ENCODE peak calls at places on chromosome 11, in five cellular contexts. Y, H, E, O and B are unnamed samples.

GRCh38 chr11:10233581-10233980 is 60.4 kb downstream of the SBF2 start:
- DNase-seq in Y (peak; percentile 53), O (no peak), E (peak; percentile 58), H (no peak), B (peak; percentile 39)

GRCh38 chr11:11977206-11977938 is 31.1 kb downstream of the DKK3 start:
- DNase-seq in H (no peak), Y (peak; percentile 89), O (peak; percentile 76), E (peak; percentile 43), B (peak; percentile 45)

GRCh38 chr11:122102426-122102825 is 13.6 kb downstream of the BLID start:
- DNase-seq in E (no peak), O (no peak), Y (no peak), H (no peak), B (no peak)

GRCh38 chr11:96426356-96427103 is 36.7 kb downstream of the JRKL start:
- DNase-seq in O (peak; percentile 47), H (peak; percentile 28), Y (peak; percentile 58), E (peak; percentile 56), B (peak; percentile 19)

GRCh38 chr11:77384584-77384983 is 83.1 kb upstream of the GDPD4 start:
- DNase-seq in O (no peak), Y (no peak), H (no peak), E (no peak), B (no peak)

GRCh38 chr11:104078250-104078649 is 41.8 kb downstream of the DDI1 start:
- DNase-seq in Y (no peak), O (no peak), E (no peak), H (no peak), B (no peak)

GRCh38 chr11:70398834-70399680 is 728 bp downstream of the CTTN start:
- DNase-seq in E (no peak), O (peak; percentile 14), H (peak; percentile 41), Y (no peak), B (no peak)

GRCh38 chr11:6608726-6609501 is 3.1 kb downstream of the TAF10 start:
- DNase-seq in H (no peak), E (no peak), Y (no peak), O (no peak), B (no peak)

GRCh38 chr11:68810164-68810563 is 31.6 kb downstream of the CPT1A start:
- DNase-seq in H (no peak), Y (no peak), O (no peak), E (no peak), B (no peak)

GRCh38 chr11:128735935-128736610 is 42.2 kb downstream of the FLI1 start:
- DNase-seq in O (no peak), E (no peak), H (peak; percentile 50), Y (no peak), B (no peak)

GRCh38 chr11:65581928-65582327 is 6.1 kb downstream of the EHBP1L1 start:
- DNase-seq in Y (no peak), O (no peak), E (no peak), H (no peak), B (no peak)

GRCh38 chr11:46050065-46050464 is 71.2 kb downstream of the PHF21A start:
- DNase-seq in Y (peak; percentile 72), H (no peak), O (peak; percentile 2), E (no peak), B (peak; percentile 10)

GRCh38 chr11:117833401-117833891 is 8.9 kb upstream of the FXYD2 start:
- DNase-seq in E (peak; percentile 93), H (no peak), O (peak; percentile 89), Y (no peak), B (no peak)

GRCh38 chr11:63880031-63880841 is 36.7 kb downstream of the RCOR2 start:
- DNase-seq in H (no peak), Y (peak; percentile 84), O (no peak), E (no peak), B (no peak)

GRCh38 chr11:57781529-57781943 is 19.9 kb downstream of the CTNND1 start:
- DNase-seq in Y (no peak), O (peak; percentile 41), E (peak; percentile 99), H (no peak), B (peak; percentile 93)

GRCh38 chr11:77619576-77620198 is 17.9 kb downstream of the CLNS1A start:
- DNase-seq in H (no peak), Y (peak; percentile 17), E (peak; percentile 56), O (peak; percentile 69), B (peak; percentile 44)

GRCh38 chr11:72614381-72614780 is 59.8 kb downstream of the PDE2A start:
- DNase-seq in E (no peak), O (no peak), Y (no peak), H (no peak), B (no peak)

GRCh38 chr11:10930224-10930960 is 72.5 kb upstream of the ZBED5 start:
- DNase-seq in Y (peak; percentile 27), H (peak; percentile 41), O (peak; percentile 75), E (no peak), B (no peak)

GRCh38 chr11:35856756-35857155 is 87.1 kb upstream of the LDLRAD3 start:
- DNase-seq in Y (no peak), E (no peak), H (no peak), O (no peak), B (no peak)

GRCh38 chr11:66950113-66950535 is 8.1 kb downstream of the PC start:
- DNase-seq in H (peak; percentile 69), Y (peak; percentile 70), O (peak; percentile 97), E (peak; percentile 99), B (peak; percentile 90)

GRCh38 chr11:60377737-60378136 is 595 bp upstream of the MS4A7 start:
- DNase-seq in E (no peak), H (no peak), O (no peak), Y (no peak), B (no peak)

GRCh38 chr11:46677991-46678740 is 22.3 kb downstream of the ARHGAP1 start:
- DNase-seq in Y (no peak), H (no peak), O (no peak), E (no peak), B (no peak)

GRCh38 chr11:44632466-44633123 is 67.1 kb downstream of the CD82 start:
- DNase-seq in E (no peak), O (no peak), H (peak; percentile 65), Y (peak; percentile 60), B (peak; percentile 45)

GRCh38 chr11:61958590-61958989 is 8.4 kb downstream of the BEST1 start:
- DNase-seq in H (no peak), O (peak; percentile 27), E (no peak), Y (no peak), B (no peak)

GRCh38 chr11:13868710-13869403 is 93.7 kb upstream of the SPON1 start:
- DNase-seq in H (peak; percentile 30), Y (no peak), O (peak; percentile 74), E (no peak), B (peak; percentile 68)

GRCh38 chr11:69656536-69657455 is 15.8 kb downstream of the CCND1 start:
- DNase-seq in E (no peak), O (peak; percentile 53), Y (no peak), H (no peak), B (no peak)

GRCh38 chr11:10139656-10140055 is 154.4 kb downstream of the SBF2 start:
- DNase-seq in Y (peak; percentile 82), H (no peak), O (no peak), E (peak; percentile 65), B (no peak)

GRCh38 chr11:111303476-111303875 is 5.1 kb downstream of the POU2AF3 start:
- DNase-seq in O (peak; percentile 40), E (peak; percentile 97), Y (no peak), H (no peak), B (no peak)

GRCh38 chr11:36213050-36213840 is 76.0 kb downstream of the COMMD9 start:
- DNase-seq in E (no peak), O (no peak), Y (no peak), H (no peak), B (no peak)

GRCh38 chr11:19713221-19714092 is 820 bp downstream of the NAV2 start:
- DNase-seq in H (peak; percentile 7), O (no peak), Y (no peak), E (no peak), B (no peak)

GRCh38 chr11:119481021-119481666 is 58.2 kb upstream of the THY1 start:
- DNase-seq in H (peak; percentile 88), O (peak; percentile 88), E (peak; percentile 90), Y (peak; percentile 98), B (no peak)

GRCh38 chr11:113649311-113649710 is 56.8 kb downstream of the TMPRSS5 start:
- DNase-seq in H (no peak), Y (no peak), O (no peak), E (no peak), B (no peak)

GRCh38 chr11:255176-255575 is 18.4 kb downstream of the PSMD13 start:
- DNase-seq in E (no peak), H (no peak), Y (no peak), O (no peak), B (no peak)

GRCh38 chr11:2987881-2988280 is 4.2 kb downstream of the NAP1L4 start:
- DNase-seq in E (no peak), Y (no peak), H (peak; percentile 68), O (no peak), B (no peak)

GRCh38 chr11:113553235-113553634 is 78.0 kb upstream of the DRD2 start:
- DNase-seq in O (peak; percentile 83), H (no peak), Y (peak; percentile 92), E (no peak), B (peak; percentile 41)

GRCh38 chr11:35214792-35215193 is 75.8 kb downstream of the CD44 start:
- DNase-seq in H (peak; percentile 69), E (peak; percentile 89), Y (peak; percentile 72), O (no peak), B (peak; percentile 74)